ENCODE peak calls at places on chromosomes 5 and 9, in four cellular contexts. J, M, F and S are unnamed samples. For H3K4me1, the result is how much of the 10 kb centered on the place peaks cover.

GRCh38 chr5:42542106-42542505 is 118.9 kb downstream of the GHR start:
- DNase-seq in J (no peak), M (no peak), F (no peak), S (no peak)

GRCh38 chr5:173923236-173924104 is 35.3 kb downstream of the CPEB4 start:
- DNase-seq in J (peak), M (no peak), F (no peak), S (no peak)

GRCh38 chr5:31364881-31365636 is 166.8 kb downstream of the DROSHA start:
- DNase-seq in J (peak), M (no peak), F (no peak), S (peak)

GRCh38 chr9:121278535-121279169 is 10.7 kb downstream of the GSN start:
- DNase-seq in J (peak), M (no peak), F (peak), S (peak)

GRCh38 chr5:73448451-73449136 is at the start of gene FOXD1:
- DNase-seq in J (peak), M (no peak), F (no peak), S (peak)

GRCh38 chr5:140800816-140801493 is at the start of gene PCDHA3:
- DNase-seq in J (peak), M (no peak), F (no peak), S (peak)

GRCh38 chr5:9818340-9818845 is 188.2 kb upstream of the TAS2R1 start:
- DNase-seq in J (no peak), M (no peak), F (no peak), S (no peak)

GRCh38 chr5:152505442-152506042 is 100.5 kb upstream of the NMUR2 start:
- DNase-seq in J (peak), M (peak), F (no peak), S (no peak)

GRCh38 chr5:60299944-60300343 is 400.0 kb downstream of the DEPDC1B start:
- DNase-seq in J (no peak), M (no peak), F (no peak), S (no peak)

GRCh38 chr9:88313364-88314220 is 74.7 kb upstream of the SPIN1 start:
- DNase-seq in J (no peak), M (no peak), F (no peak), S (peak)

GRCh38 chr5:65775476-65775875 is 53.5 kb downstream of the NLN start:
- DNase-seq in J (no peak), M (no peak), F (no peak), S (no peak)

GRCh38 chr5:65305913-65306312 is 175.8 kb downstream of the ADAMTS6 start:
- DNase-seq in J (no peak), M (no peak), F (no peak), S (no peak)

GRCh38 chr5:67092447-67093023 is 104.1 kb downstream of the CD180 start:
- DNase-seq in J (no peak), M (no peak), F (no peak), S (no peak)

GRCh38 chr9:70400107-70400892 is 14.2 kb downstream of the KLF9 start:
- DNase-seq in J (no peak), M (no peak), F (no peak), S (no peak)

GRCh38 chr5:40477856-40478546 is 201.7 kb upstream of the PTGER4 start:
- DNase-seq in J (peak), M (no peak), F (no peak), S (no peak)

GRCh38 chr9:95092321-95093072 is 225.0 kb downstream of the FANCC start:
- DNase-seq in J (peak), M (no peak), F (peak), S (peak)

GRCh38 chr5:166551384-166551783 is 1740.1 kb upstream of the WWC1 start:
- DNase-seq in J (no peak), M (no peak), F (no peak), S (no peak)

GRCh38 chr5:161230222-161230621 is 316.3 kb downstream of the GABRB2 start:
- DNase-seq in J (no peak), M (peak), F (no peak), S (no peak)

GRCh38 chr5:11902304-11902703 is 1.9 kb downstream of the CTNND2 start:
- DNase-seq in J (no peak), M (peak), F (no peak), S (no peak)

GRCh38 chr5:57036621-57037160 is 84.8 kb upstream of the MIER3 start:
- DNase-seq in J (no peak), M (no peak), F (no peak), S (no peak)

GRCh38 chr5:123672067-123672466 is 160.1 kb downstream of the CSNK1G3 start:
- DNase-seq in J (no peak), M (no peak), F (no peak), S (no peak)

GRCh38 chr9:34500623-34501267 is 22.0 kb downstream of the ENHO start:
- DNase-seq in J (peak), M (no peak), F (peak), S (no peak)

GRCh38 chr5:170387775-170388174 is 1.4 kb downstream of the KCNMB1 start:
- DNase-seq in J (no peak), M (no peak), F (no peak), S (no peak)

GRCh38 chr5:179819296-179820126 is 1.2 kb upstream of the SQSTM1 start:
- DNase-seq in J (peak), M (peak), F (peak), S (peak)

GRCh38 chr5:73519531-73520283 is 21.5 kb downstream of the BTF3 start:
- DNase-seq in J (peak), M (peak), F (peak), S (peak)

GRCh38 chr5:136033848-136034247 is 5.1 kb downstream of the TGFBI start:
- DNase-seq in J (peak), M (no peak), F (peak), S (no peak)

GRCh38 chr5:179765400-179765799 is 28.4 kb upstream of the LTC4S start:
- DNase-seq in J (peak), M (no peak), F (no peak), S (peak)

GRCh38 chr5:8729437-8729836 is 816.4 kb downstream of the SEMA5A start:
- DNase-seq in J (peak), M (no peak), F (no peak), S (peak)

GRCh38 chr5:179623906-179624741 is 653 bp upstream of the HNRNPH1 start:
- DNase-seq in J (peak), M (peak), F (peak), S (peak)

GRCh38 chr9:94908583-94909249 is 182.2 kb downstream of the AOPEP start:
- DNase-seq in J (no peak), M (peak), F (no peak), S (peak)

GRCh38 chr5:179716286-179716685 is 16.3 kb upstream of the MAML1 start:
- DNase-seq in J (peak), M (no peak), F (no peak), S (no peak)

GRCh38 chr5:38316544-38317224 is 58.3 kb downstream of the EGFLAM start:
- DNase-seq in J (peak), M (no peak), F (no peak), S (no peak)

GRCh38 chr9:130943780-130944179 is 4.7 kb upstream of the FIBCD1 start:
- DNase-seq in J (no peak), M (no peak), F (no peak), S (peak)

GRCh38 chr5:101860563-101860962 is 435.5 kb downstream of the SLCO4C1 start:
- DNase-seq in J (no peak), M (no peak), F (no peak), S (no peak)

GRCh38 chr5:181198106-181198685 is 6.8 kb downstream of the TRIM7 start:
- DNase-seq in J (no peak), M (no peak), F (no peak), S (peak)

GRCh38 chr5:181198905-181199519 is 6.0 kb downstream of the TRIM7 start:
- DNase-seq in J (no peak), M (no peak), F (no peak), S (peak)

GRCh38 chr5:181195249-181195761 is 9.7 kb downstream of the TRIM7 start:
- DNase-seq in J (no peak), M (no peak), F (no peak), S (no peak)

GRCh38 chr5:181199881-181200282 is 5.1 kb downstream of the TRIM7 start:
- DNase-seq in J (no peak), M (no peak), F (no peak), S (peak)

DNA sequence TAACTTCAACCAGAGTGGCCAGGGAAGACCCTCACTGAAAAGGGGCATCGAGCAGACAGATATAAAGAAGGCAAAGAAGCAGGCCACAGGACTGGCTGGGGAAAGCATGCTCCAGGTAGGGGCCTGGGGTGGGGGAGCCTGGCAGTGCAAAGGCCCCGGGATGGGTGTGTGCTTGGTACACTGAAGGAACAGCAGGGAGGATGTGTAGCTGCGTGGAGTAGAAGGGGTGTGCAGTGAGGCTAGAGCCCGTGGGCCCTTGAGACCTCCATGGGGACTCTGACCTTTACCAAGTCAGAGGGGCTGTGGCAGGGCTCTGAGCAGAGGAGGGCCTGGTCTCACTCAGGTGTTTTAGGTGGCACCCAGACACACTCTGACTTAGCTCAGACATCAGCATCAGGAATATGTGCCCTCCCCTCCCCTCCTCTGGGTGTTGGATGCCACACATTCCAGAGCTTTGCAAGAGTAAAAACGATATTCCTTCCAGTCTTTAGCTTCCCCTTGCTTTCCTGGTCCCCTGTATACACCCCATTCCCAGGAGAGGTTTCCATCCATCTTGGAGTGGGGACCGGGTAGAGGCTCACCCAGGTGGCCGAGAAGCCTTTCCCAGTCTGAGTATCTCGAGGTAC is 7.6 kb downstream of the TRIM7 start:
- DNase-seq in J (no peak), M (no peak), F (no peak), S (peak)
- H3K4me1 ChIP-seq in J (under half), M (under half), F (under half), S (under half)

GRCh38 chr5:159183247-159183646 is 26.1 kb downstream of the RNF145 start:
- DNase-seq in J (no peak), M (no peak), F (no peak), S (no peak)
- H3K4me1 ChIP-seq in J (half or more), M (under half), F (under half), S (half or more)

DNA sequence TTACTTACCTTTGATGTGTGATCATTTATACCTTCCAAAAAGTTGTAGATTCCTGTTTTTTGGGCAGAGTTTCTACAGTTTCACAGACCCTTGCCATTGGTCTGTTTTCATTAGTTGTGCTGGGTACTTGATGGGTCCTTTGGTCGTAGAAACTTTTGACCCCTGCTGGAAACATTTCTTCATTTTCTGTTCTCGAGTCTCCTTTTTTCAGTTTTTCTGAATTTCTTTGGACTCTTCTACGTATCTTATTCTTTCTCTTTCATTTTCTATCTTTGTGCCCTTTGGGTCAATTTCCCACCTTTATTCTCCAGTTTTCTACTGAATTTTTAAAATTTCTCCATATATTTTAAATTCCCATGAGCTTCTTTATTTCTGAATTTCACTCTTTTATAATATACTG is 16.7 kb downstream of the AP3S1 start:
- DNase-seq in J (no peak), M (no peak), F (no peak), S (no peak)
- H3K4me1 ChIP-seq in J (under half), M (under half), F (under half), S (under half)

DNA sequence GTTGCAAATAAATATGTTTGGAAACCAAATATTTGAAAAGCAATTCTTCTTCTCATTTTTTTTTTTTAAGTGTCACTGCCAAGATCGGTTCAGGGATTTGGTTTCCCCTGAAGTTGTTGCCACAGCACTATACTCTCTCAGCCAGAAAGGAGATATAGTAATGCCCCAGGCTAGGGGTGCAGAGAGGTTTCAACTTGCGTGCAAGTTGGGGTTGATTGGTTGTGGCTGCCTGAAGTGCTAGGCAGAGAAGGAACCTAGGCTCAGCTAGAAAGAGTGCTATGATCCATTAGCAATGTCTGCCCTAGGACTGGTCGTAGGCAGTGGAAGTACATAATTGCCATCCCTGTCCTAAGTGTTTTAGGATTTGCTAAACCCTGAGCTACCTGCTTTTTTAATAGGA is 136.6 kb upstream of the SMIM23 start:
- DNase-seq in J (no peak), M (no peak), F (no peak), S (no peak)
- H3K4me1 ChIP-seq in J (under half), M (under half), F (under half), S (under half)